ENCODE peak calls at places on chromosome 12, in seven cellular contexts. N, X, L, G, C, P and K are unnamed samples.

GRCh38 chr12:57149309-57149900 is 2.0 kb upstream of the LRP1-AS start:
- DNase-seq in N (no peak), X (no peak), L (peak), G (peak), C (no peak), P (no peak), K (peak)

GRCh38 chr12:5506295-5506694 is 74.4 kb downstream of the NTF3 start:
- DNase-seq in N (no peak), X (no peak), L (no peak), G (no peak), C (no peak), P (no peak), K (peak)

GRCh38 chr12:19189522-19189921 is 60.0 kb downstream of the PLEKHA5 start:
- DNase-seq in N (no peak), X (no peak), L (no peak), G (no peak), C (no peak), P (no peak), K (no peak)

GRCh38 chr12:42143401-42144173 is 1.1 kb downstream of the GXYLT1 start:
- DNase-seq in N (no peak), X (no peak), L (peak), G (no peak), C (no peak), P (no peak), K (no peak)

GRCh38 chr12:103827800-103828440 is 13.1 kb downstream of the NT5DC3 start:
- DNase-seq in N (no peak), X (no peak), L (no peak), G (no peak), C (no peak), P (no peak), K (no peak)

GRCh38 chr12:94147991-94148840 is at the start of gene PLXNC1:
- DNase-seq in N (peak), X (peak), L (no peak), G (peak), C (peak), P (peak), K (no peak)

GRCh38 chr12:1929985-1930815 is 11.7 kb upstream of the CACNA2D4 start:
- DNase-seq in N (no peak), X (no peak), L (no peak), G (no peak), C (no peak), P (peak), K (peak)

GRCh38 chr12:104669057-104669770 is 212.5 kb downstream of the CHST11 start:
- DNase-seq in N (peak), X (no peak), L (no peak), G (no peak), C (no peak), P (peak), K (peak)

GRCh38 chr12:5537771-5538170 is 105.9 kb downstream of the NTF3 start:
- DNase-seq in N (no peak), X (no peak), L (no peak), G (no peak), C (no peak), P (no peak), K (no peak)

GRCh38 chr12:100733817-100734593 is 60.6 kb upstream of the ANO4 start:
- DNase-seq in N (peak), X (no peak), L (no peak), G (no peak), C (no peak), P (no peak), K (no peak)

GRCh38 chr12:104121001-104121400 is 17.0 kb downstream of the NFYB start:
- DNase-seq in N (no peak), X (no peak), L (peak), G (no peak), C (no peak), P (no peak), K (no peak)

GRCh38 chr12:51941011-51941561 is 10.4 kb upstream of the ACVR1B start:
- DNase-seq in N (peak), X (peak), L (peak), G (no peak), C (no peak), P (no peak), K (peak)

GRCh38 chr12:65740506-65740872 is 83.8 kb upstream of the HMGA2 start:
- DNase-seq in N (no peak), X (no peak), L (no peak), G (no peak), C (no peak), P (no peak), K (no peak)

GRCh38 chr12:15289192-15289591 is 33.1 kb upstream of the PTPRO start:
- DNase-seq in N (no peak), X (no peak), L (no peak), G (no peak), C (no peak), P (no peak), K (no peak)

GRCh38 chr12:115378296-115378695 is 694.3 kb upstream of the TBX3 start:
- DNase-seq in N (no peak), X (no peak), L (no peak), G (no peak), C (no peak), P (no peak), K (no peak)

GRCh38 chr12:95248604-95249355 is 31.2 kb downstream of the VEZT start:
- DNase-seq in N (peak), X (no peak), L (no peak), G (no peak), C (no peak), P (no peak), K (no peak)

GRCh38 chr12:106331594-106331993 is 26.0 kb upstream of the POLR3B start:
- DNase-seq in N (peak), X (no peak), L (no peak), G (no peak), C (no peak), P (no peak), K (no peak)

GRCh38 chr12:106126441-106127288 is 12.1 kb downstream of the NUAK1 start:
- DNase-seq in N (no peak), X (no peak), L (no peak), G (no peak), C (no peak), P (no peak), K (no peak)

GRCh38 chr12:108805136-108805535 is 52.2 kb downstream of the SSH1 start:
- DNase-seq in N (no peak), X (no peak), L (peak), G (no peak), C (no peak), P (no peak), K (no peak)

GRCh38 chr12:12034344-12034743 is 36.4 kb upstream of the BCL2L14 start:
- DNase-seq in N (no peak), X (no peak), L (no peak), G (no peak), C (no peak), P (no peak), K (no peak)

GRCh38 chr12:12032260-12032761 is 38.4 kb upstream of the BCL2L14 start:
- DNase-seq in N (no peak), X (peak), L (no peak), G (no peak), C (no peak), P (no peak), K (no peak)

GRCh38 chr12:12035229-12035628 is 35.5 kb upstream of the BCL2L14 start:
- DNase-seq in N (no peak), X (no peak), L (no peak), G (no peak), C (no peak), P (no peak), K (no peak)

GRCh38 chr12:12033589-12034223 is 37.0 kb upstream of the BCL2L14 start:
- DNase-seq in N (no peak), X (no peak), L (no peak), G (no peak), C (no peak), P (no peak), K (no peak)

DNA sequence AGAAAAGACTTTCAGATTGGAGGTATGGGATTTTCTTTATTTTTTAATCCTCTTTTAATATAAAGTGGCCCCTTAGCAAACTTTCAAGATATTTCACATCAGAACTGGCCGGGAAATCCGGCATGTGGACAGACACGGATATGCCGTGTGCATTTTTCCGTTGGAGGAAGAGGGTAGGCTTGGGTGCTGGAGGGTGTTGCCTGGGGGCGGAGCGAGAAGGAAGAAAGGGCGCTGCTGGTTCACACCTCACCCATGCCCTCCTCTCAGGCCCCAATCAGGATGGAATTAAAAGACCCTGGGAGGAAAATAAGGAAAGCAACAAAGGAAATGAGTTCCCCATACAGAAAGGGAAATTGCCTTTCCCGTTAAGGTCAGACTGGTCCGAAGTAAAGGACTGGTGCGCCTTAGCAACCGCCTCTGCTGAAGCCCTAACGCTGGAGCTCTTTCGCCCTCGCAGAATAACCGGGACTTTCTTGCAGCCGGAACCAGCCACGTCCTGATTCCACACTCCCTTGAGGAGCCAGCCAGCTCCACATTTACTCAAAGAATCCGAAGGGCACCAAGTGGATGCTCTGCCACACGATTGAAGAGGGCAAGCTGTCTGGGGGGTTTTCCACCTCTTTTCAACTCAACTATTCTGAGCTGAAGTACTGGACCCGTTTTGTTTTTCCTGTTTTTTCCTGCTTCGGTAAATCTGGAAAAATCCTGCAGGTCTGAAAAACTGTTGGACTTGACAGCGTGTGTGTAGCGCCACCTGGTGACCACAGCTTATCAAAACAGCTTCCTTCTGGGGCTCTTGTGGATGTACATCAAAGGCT is 37.8 kb upstream of the BCL2L14 start:
- DNase-seq in N (peak), X (peak), L (peak), G (peak), C (peak), P (peak), K (peak)
- H3K4me3 ChIP-seq in N (peak), X (peak), L (peak), G (peak), C (peak), P (peak), K (peak)

DNA sequence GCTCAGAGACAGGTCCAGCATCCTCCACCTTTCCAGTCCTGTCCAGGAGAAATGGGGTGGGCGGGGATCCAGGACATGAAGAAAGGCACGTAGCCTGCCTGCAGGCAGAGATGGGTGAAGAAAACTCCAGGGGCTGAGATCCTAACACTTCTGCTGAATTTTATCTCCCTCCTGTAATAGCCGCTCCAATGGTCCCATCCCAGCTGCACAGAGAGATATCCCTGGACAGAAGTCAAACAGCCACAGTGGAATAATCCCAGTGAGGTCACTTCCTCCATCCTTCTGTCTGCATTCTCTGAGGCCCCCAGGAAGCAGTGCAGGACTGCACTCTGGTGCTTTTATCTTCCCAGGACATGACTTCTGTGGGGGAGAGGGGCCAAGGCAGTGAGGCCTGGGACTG is 26.3 kb downstream of the KRT18 start:
- DNase-seq in N (no peak), X (no peak), L (peak), G (no peak), C (no peak), P (no peak), K (no peak)
- TF ChIP-seq CTCF in N (no peak), X (no peak), L (no peak), G (no peak), C (no peak), P (no peak), K (no peak)

DNA sequence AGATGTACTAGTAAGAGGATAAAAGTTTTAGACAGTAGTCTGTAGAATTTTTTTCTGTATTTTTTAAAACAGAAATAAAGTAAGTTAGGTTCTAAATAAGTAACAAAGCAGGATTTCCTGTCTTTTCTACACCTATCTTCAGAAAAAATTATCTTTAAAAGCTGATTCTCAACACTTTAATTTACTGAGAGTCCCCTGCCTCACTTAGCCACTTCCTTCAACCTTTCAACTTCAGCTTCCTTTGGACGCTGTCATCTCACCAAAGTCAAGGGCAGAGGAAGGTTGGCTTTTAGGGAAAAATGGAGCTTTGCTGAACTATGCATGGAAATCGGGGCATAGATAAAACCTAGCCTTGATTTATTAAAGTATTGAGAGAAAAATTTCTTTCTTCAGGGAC is 44.9 kb upstream of the CERS5 start:
- DNase-seq in N (no peak), X (no peak), L (no peak), G (no peak), C (no peak), P (no peak), K (no peak)
- H3K27ac ChIP-seq in N (no peak), X (peak), L (peak), G (peak), C (peak), P (peak), K (peak)

DNA sequence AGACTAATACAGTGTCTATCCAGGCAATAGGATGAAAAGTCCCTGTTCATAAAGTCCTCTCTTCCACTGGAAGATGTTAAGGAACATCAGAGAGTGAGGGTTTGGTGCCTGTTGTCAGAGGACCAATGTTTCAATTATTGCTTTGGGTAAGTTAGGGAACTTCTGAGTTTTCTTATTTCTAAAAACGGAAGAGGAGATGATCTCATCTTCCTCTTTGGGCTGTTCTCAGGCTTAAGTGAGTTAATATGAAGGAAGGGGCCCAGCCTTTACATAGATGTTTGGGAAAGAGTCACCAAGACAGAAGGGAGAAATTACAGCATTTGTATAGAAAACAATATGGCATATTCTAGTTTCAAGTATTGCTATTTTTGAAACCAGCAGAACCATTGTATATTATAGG is 68.3 kb upstream of the LRIG3 start:
- DNase-seq in N (no peak), X (no peak), L (no peak), G (no peak), C (no peak), P (no peak), K (no peak)
- H3K4me3 ChIP-seq in N (no peak), X (no peak), L (no peak), G (no peak), C (no peak), P (no peak), K (no peak)

DNA sequence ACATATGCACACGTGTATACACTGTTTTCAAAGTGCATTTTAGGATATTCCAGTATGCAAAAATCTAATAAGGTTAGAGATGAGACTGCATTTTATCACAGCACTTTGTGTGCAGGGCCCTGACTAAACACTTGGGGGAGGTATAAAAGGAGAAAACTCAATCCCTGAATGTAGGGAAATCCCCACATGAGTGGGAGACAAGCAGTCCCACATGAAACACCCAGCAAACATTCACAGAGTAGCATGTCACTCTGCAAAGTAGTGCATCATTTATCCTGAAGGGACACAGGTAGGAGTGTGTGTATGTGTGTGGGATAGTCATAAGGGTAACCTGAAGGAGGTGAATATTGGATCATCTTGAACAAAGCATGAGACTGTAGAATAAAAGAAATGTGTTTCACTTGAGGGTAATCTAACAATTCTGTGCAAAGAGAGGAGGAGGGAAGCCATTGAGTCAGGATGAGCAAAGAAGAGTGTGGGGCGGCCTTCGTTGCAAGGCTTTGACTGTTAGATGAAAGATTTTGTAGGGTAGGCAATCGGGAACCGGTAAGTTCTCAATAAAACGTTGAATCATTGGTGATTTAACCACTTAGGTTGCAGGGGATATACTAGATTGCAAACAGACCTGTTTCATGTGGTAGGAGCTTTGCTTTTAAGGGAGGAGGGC is 2.9 kb downstream of the PRPF40B start:
- DNase-seq in N (no peak), X (no peak), L (no peak), G (no peak), C (no peak), P (no peak), K (no peak)
- TF ChIP-seq CTCF in N (no peak), X (no peak), L (peak), G (no peak), C (peak), P (no peak), K (no peak)

DNA sequence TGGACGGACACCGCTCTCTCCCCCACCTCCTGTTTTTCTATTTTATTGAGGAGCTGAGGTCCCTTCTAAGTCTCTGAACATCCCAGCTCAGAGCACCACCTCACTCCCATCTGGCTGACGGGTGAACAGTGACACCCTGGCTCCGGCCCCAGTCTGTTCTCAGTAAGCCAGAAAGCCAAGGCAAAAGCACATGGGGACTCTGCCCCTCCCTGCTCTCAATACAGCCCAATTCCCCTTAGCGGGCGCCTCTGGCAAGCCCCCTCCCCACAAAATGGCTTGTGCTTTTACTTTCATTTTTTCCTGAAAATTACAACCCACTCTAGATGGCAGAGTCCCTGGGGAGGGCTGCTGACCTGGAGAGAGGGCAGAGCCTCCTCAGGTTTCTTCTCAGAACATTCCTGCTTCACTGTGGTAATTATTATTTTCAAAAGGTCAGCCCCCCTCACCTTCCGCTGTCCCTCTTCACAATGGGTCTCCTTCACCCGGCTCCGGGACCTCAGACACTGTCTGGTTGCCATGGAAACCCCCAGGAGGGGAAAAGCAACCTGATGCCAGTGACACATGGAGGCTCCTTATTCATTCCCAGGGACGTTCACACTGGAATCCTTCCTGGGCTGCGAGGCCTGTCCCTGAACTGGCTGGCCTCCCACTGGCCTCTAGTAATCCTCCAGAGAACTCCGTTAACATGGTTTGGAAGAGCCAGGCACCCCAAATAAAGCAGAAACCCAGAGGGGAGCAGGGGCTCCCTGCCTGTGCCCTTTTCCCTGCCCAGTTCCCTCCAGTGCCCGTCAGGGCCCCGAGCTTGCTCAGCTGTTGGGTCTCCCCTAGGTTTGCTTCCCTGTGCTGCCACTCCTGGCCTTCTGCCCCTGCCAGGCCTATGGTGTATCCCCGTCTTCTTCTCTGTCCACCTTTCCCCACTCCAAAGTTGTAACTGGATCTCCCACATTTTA is 15.9 kb downstream of the COL2A1 start:
- DNase-seq in N (peak), X (no peak), L (no peak), G (no peak), C (no peak), P (no peak), K (no peak)
- H3K27ac ChIP-seq in N (no peak), X (no peak), L (no peak), G (no peak), C (no peak), P (no peak), K (no peak)

GRCh38 chr12:120980800-120981368 is 2.5 kb downstream of the HNF1A start:
- DNase-seq in N (peak), X (peak), L (no peak), G (no peak), C (no peak), P (no peak), K (no peak)
- H3K4me3 ChIP-seq in N (no peak), X (peak), L (no peak), G (no peak), C (no peak), P (no peak), K (no peak)

DNA sequence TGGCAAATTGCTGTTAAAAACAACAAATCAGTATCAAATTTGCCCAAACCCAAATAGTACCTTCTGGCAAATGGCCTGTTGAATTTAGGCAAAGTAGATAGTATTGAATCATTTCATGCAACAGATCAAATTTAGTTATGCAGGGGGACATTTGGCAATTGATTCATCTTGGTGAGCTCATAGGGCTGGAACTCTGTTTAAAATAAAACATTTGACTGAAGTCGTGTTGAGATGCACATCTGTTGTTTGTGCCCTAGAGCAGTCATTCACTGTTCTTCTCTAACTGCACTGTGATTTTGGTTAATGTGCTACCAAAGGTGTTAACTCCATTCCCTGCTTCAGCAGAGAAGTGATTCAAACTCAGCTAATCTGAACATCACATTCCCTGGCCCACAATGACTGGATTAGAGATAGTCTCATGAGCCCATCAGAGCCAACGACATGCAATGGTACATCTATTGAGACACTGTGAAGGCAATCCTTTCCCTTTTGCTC is 44.0 kb upstream of the CSRP2 start:
- DNase-seq in N (no peak), X (no peak), L (no peak), G (no peak), C (no peak), P (no peak), K (no peak)
- TF ChIP-seq CTCF in N (no peak), X (no peak), L (no peak), G (no peak), C (no peak), P (no peak), K (no peak)